ENCODE peak calls at places on chromosomes 12 and 14, in seven cellular contexts. N is Peyer's patch, S is H4, R is HS-5, V is M059J, I is A172, U is left ventricle myocardium superior. W is an unnamed sample.

GRCh38 chr12:85424581-85425348 is 144.7 kb downstream of the ALX1 start:
- DNase-seq in N (no peak), S (no peak), R (no peak), V (peak; percentile 33), I (peak; percentile 11), U (no peak), W (no peak)

GRCh38 chr14:102464006-102464405 is 45.6 kb downstream of the ANKRD9 start:
- DNase-seq in N (no peak), S (no peak), R (no peak), V (no peak), I (no peak), U (no peak), W (no peak)

GRCh38 chr14:95784137-95784536 is 70.2 kb upstream of the TCL1A start:
- DNase-seq in N (no peak), S (no peak), R (no peak), V (peak; percentile 8), I (peak; percentile 17), U (no peak), W (peak; percentile 24)

GRCh38 chr14:31025335-31026075 is at the start of gene AP4S1:
- DNase-seq in N (peak; percentile 74), S (no peak), R (no peak), V (peak; percentile 40), I (no peak), U (peak; percentile 65), W (no peak)

GRCh38 chr12:124369055-124369900 is 74.4 kb downstream of the RFLNA start:
- DNase-seq in N (peak; percentile 89), S (peak; percentile 86), R (no peak), V (peak; percentile 98), I (peak; percentile 95), U (peak; percentile 97), W (peak; percentile 69)

GRCh38 chr14:22536853-22537338 is 52.1 kb downstream of the DAD1 start:
- DNase-seq in N (no peak), S (peak; percentile 91), R (peak; percentile 82), V (peak; percentile 97), I (peak; percentile 91), U (no peak), W (peak; percentile 96)

GRCh38 chr14:54169254-54169924 is 212.8 kb upstream of the BMP4 start:
- DNase-seq in N (no peak), S (peak; percentile 11), R (peak; percentile 30), V (peak; percentile 84), I (peak; percentile 45), U (no peak), W (no peak)

GRCh38 chr12:52789637-52790426 is 6.1 kb downstream of the KRT3 start:
- DNase-seq in N (peak; percentile 58), S (no peak), R (no peak), V (no peak), I (no peak), U (no peak), W (no peak)

W was measured in foreskin melanocyte.